ENCODE peak calls at places on chromosomes 4 and X, in seven cellular contexts. One of them, this sample, is unnamed.

GRCh38 chr4:8318509-8318908 is 49.0 kb downstream of the HTRA3 start:
- DNase-seq in hepatocyte: no peak
- DNase-seq in activated B cell treated with CpG ODN at 0.5 μM for 24 hours: no peak
- DNase-seq in lung: no peak
- DNase-seq in CD4-positive, alpha-beta T cell: no peak
- DNase-seq in SK-N-SH: no peak
- DNase-seq in fibroblast of lung: no peak
- DNase-seq in this sample: no peak

GRCh38 chrX:2819345-2820130 is 9.2 kb upstream of the GYG2 start:
- DNase-seq in hepatocyte: peak
- DNase-seq in activated B cell treated with CpG ODN at 0.5 μM for 24 hours: no peak
- DNase-seq in lung: no peak
- DNase-seq in CD4-positive, alpha-beta T cell: no peak
- DNase-seq in SK-N-SH: peak
- DNase-seq in fibroblast of lung: peak
- DNase-seq in this sample: peak

GRCh38 chr4:53089940-53090729 is 228.0 kb downstream of the RASL11B start:
- DNase-seq in hepatocyte: peak
- DNase-seq in activated B cell treated with CpG ODN at 0.5 μM for 24 hours: no peak
- DNase-seq in lung: no peak
- DNase-seq in CD4-positive, alpha-beta T cell: no peak
- DNase-seq in SK-N-SH: no peak
- DNase-seq in fibroblast of lung: peak
- DNase-seq in this sample: peak

GRCh38 chr4:31239886-31240285 is 519.7 kb downstream of the PCDH7 start:
- DNase-seq in hepatocyte: no peak
- DNase-seq in activated B cell treated with CpG ODN at 0.5 μM for 24 hours: no peak
- DNase-seq in lung: no peak
- DNase-seq in CD4-positive, alpha-beta T cell: no peak
- DNase-seq in SK-N-SH: no peak
- DNase-seq in fibroblast of lung: no peak
- DNase-seq in this sample: no peak

GRCh38 chr4:38768968-38769394 is 13.8 kb downstream of the TLR10 start:
- DNase-seq in hepatocyte: no peak
- DNase-seq in activated B cell treated with CpG ODN at 0.5 μM for 24 hours: no peak
- DNase-seq in lung: no peak
- DNase-seq in CD4-positive, alpha-beta T cell: no peak
- DNase-seq in SK-N-SH: no peak
- DNase-seq in fibroblast of lung: no peak
- DNase-seq in this sample: no peak

GRCh38 chrX:3678287-3678686 is 35.2 kb downstream of the PRKX start:
- DNase-seq in hepatocyte: no peak
- DNase-seq in activated B cell treated with CpG ODN at 0.5 μM for 24 hours: no peak
- DNase-seq in lung: no peak
- DNase-seq in CD4-positive, alpha-beta T cell: no peak
- DNase-seq in SK-N-SH: no peak
- DNase-seq in fibroblast of lung: no peak
- DNase-seq in this sample: no peak

GRCh38 chrX:29841750-29842149 is 373.6 kb upstream of the MAGEB2 start:
- DNase-seq in hepatocyte: no peak
- DNase-seq in activated B cell treated with CpG ODN at 0.5 μM for 24 hours: no peak
- DNase-seq in lung: no peak
- DNase-seq in CD4-positive, alpha-beta T cell: no peak
- DNase-seq in SK-N-SH: no peak
- DNase-seq in fibroblast of lung: no peak
- DNase-seq in this sample: no peak

GRCh38 chr4:170884965-170885583 is 795.3 kb upstream of the AADAT start:
- DNase-seq in hepatocyte: no peak
- DNase-seq in activated B cell treated with CpG ODN at 0.5 μM for 24 hours: no peak
- DNase-seq in lung: no peak
- DNase-seq in CD4-positive, alpha-beta T cell: no peak
- DNase-seq in SK-N-SH: no peak
- DNase-seq in fibroblast of lung: no peak
- DNase-seq in this sample: peak

GRCh38 chr4:128573781-128574508 is 235.6 kb upstream of the JADE1 start:
- DNase-seq in hepatocyte: peak
- DNase-seq in activated B cell treated with CpG ODN at 0.5 μM for 24 hours: no peak
- DNase-seq in lung: no peak
- DNase-seq in CD4-positive, alpha-beta T cell: no peak
- DNase-seq in SK-N-SH: no peak
- DNase-seq in fibroblast of lung: no peak
- DNase-seq in this sample: no peak

GRCh38 chrX:35726176-35726575 is 72.0 kb upstream of the MAGEB16 start:
- DNase-seq in hepatocyte: no peak
- DNase-seq in activated B cell treated with CpG ODN at 0.5 μM for 24 hours: no peak
- DNase-seq in lung: no peak
- DNase-seq in CD4-positive, alpha-beta T cell: no peak
- DNase-seq in SK-N-SH: no peak
- DNase-seq in fibroblast of lung: peak
- DNase-seq in this sample: peak
- TF ChIP-seq CTCF in hepatocyte: no peak
- TF ChIP-seq CTCF in activated B cell treated with CpG ODN at 0.5 μM for 24 hours: no peak
- TF ChIP-seq CTCF in lung: no peak
- TF ChIP-seq CTCF in CD4-positive, alpha-beta T cell: no peak
- TF ChIP-seq CTCF in SK-N-SH: peak
- TF ChIP-seq CTCF in fibroblast of lung: no peak
- TF ChIP-seq CTCF in this sample: peak

GRCh38 chr4:148154769-148155168 is 287.4 kb downstream of the NR3C2 start:
- DNase-seq in hepatocyte: no peak
- DNase-seq in activated B cell treated with CpG ODN at 0.5 μM for 24 hours: no peak
- DNase-seq in lung: no peak
- DNase-seq in CD4-positive, alpha-beta T cell: no peak
- DNase-seq in SK-N-SH: no peak
- DNase-seq in fibroblast of lung: no peak
- DNase-seq in this sample: no peak

GRCh38 chr4:148151797-148152196 is 290.4 kb downstream of the NR3C2 start:
- DNase-seq in hepatocyte: no peak
- DNase-seq in activated B cell treated with CpG ODN at 0.5 μM for 24 hours: no peak
- DNase-seq in lung: no peak
- DNase-seq in CD4-positive, alpha-beta T cell: no peak
- DNase-seq in SK-N-SH: no peak
- DNase-seq in fibroblast of lung: no peak
- DNase-seq in this sample: no peak

DNA sequence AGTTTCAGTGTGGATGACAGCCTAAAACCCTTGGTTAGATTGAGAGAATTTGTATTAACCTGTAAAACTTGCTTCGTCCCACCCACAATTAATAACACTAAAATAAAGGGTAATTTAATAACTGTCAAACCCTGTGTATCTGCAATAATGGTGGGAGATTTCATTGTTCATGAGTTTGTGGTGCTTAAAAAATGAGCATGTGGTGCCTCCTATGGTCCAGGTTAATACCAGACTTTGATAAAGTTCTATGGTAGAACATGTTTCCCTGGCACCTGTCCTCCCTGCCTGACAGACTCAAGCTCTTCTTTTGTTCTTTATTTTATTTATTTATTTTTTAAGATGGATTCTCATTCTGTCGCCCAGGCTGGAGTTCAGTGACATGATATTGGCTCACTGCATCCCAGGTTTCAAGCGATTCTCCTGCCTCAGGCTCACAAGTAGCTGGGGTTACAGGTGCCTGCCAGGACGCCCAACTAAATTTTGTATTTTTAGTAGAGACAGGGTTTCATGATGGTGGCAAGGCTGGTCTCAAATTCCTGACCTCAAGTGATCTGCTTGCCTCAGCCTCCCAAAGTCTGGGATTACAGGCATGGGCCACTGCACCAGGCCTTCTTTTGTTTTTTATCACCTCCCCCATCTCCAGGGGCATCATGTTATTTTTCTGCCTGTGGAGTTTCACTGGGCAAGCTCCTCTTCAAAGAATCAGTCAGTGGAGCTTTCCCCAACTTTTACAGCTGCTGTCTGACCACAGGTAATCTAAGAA is 289.2 kb downstream of the NR3C2 start:
- DNase-seq in hepatocyte: no peak
- DNase-seq in activated B cell treated with CpG ODN at 0.5 μM for 24 hours: no peak
- DNase-seq in lung: no peak
- DNase-seq in CD4-positive, alpha-beta T cell: no peak
- DNase-seq in SK-N-SH: no peak
- DNase-seq in fibroblast of lung: no peak
- DNase-seq in this sample: peak
- TF ChIP-seq CTCF in hepatocyte: no peak
- TF ChIP-seq CTCF in activated B cell treated with CpG ODN at 0.5 μM for 24 hours: no peak
- TF ChIP-seq CTCF in lung: no peak
- TF ChIP-seq CTCF in CD4-positive, alpha-beta T cell: no peak
- TF ChIP-seq CTCF in SK-N-SH: peak
- TF ChIP-seq CTCF in fibroblast of lung: peak
- TF ChIP-seq CTCF in this sample: peak

GRCh38 chrX:34275710-34276109 is 143.6 kb upstream of the FAM47A start:
- DNase-seq in hepatocyte: peak
- DNase-seq in activated B cell treated with CpG ODN at 0.5 μM for 24 hours: no peak
- DNase-seq in lung: no peak
- DNase-seq in CD4-positive, alpha-beta T cell: no peak
- DNase-seq in SK-N-SH: no peak
- DNase-seq in fibroblast of lung: no peak
- DNase-seq in this sample: peak
- TF ChIP-seq CTCF in hepatocyte: peak
- TF ChIP-seq CTCF in activated B cell treated with CpG ODN at 0.5 μM for 24 hours: no peak
- TF ChIP-seq CTCF in lung: no peak
- TF ChIP-seq CTCF in CD4-positive, alpha-beta T cell: no peak
- TF ChIP-seq CTCF in SK-N-SH: no peak
- TF ChIP-seq CTCF in fibroblast of lung: no peak
- TF ChIP-seq CTCF in this sample: peak

GRCh38 chr4:4383085-4383484 is 3.8 kb upstream of the NSG1 start:
- DNase-seq in hepatocyte: no peak
- DNase-seq in activated B cell treated with CpG ODN at 0.5 μM for 24 hours: no peak
- DNase-seq in lung: no peak
- DNase-seq in CD4-positive, alpha-beta T cell: no peak
- DNase-seq in SK-N-SH: no peak
- DNase-seq in fibroblast of lung: no peak
- DNase-seq in this sample: no peak

GRCh38 chr4:4385729-4386295 is 1.1 kb upstream of the NSG1 start:
- DNase-seq in hepatocyte: no peak
- DNase-seq in activated B cell treated with CpG ODN at 0.5 μM for 24 hours: no peak
- DNase-seq in lung: no peak
- DNase-seq in CD4-positive, alpha-beta T cell: no peak
- DNase-seq in SK-N-SH: no peak
- DNase-seq in fibroblast of lung: no peak
- DNase-seq in this sample: no peak

GRCh38 chr4:4386736-4387392 is at the start of gene NSG1:
- DNase-seq in hepatocyte: peak
- DNase-seq in activated B cell treated with CpG ODN at 0.5 μM for 24 hours: no peak
- DNase-seq in lung: no peak
- DNase-seq in CD4-positive, alpha-beta T cell: peak
- DNase-seq in SK-N-SH: no peak
- DNase-seq in fibroblast of lung: no peak
- DNase-seq in this sample: peak

GRCh38 chr4:4386296-4386735 is 586 bp upstream of the NSG1 start:
- DNase-seq in hepatocyte: peak
- DNase-seq in activated B cell treated with CpG ODN at 0.5 μM for 24 hours: no peak
- DNase-seq in lung: no peak
- DNase-seq in CD4-positive, alpha-beta T cell: no peak
- DNase-seq in SK-N-SH: peak
- DNase-seq in fibroblast of lung: no peak
- DNase-seq in this sample: no peak

DNA sequence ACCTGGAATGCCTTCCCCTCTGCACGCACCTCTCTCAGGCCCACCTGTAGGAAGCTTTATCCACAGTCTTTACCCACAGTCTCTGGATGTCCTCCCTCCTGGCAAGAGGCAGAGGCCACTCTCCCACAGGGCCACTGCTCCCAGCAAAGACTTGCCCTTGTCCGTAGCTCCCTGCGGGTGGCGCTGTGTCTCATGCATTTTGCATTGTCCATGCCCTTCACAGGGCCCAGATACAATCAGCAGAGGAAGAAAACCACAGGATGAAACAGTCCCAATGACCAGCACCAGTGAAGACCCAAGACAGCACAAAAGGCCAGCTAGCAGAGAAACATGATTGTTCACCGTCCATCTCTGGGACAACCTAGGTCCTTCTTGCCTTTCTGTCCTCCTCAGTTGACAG is 2.1 kb upstream of the NSG1 start:
- DNase-seq in hepatocyte: no peak
- DNase-seq in activated B cell treated with CpG ODN at 0.5 μM for 24 hours: no peak
- DNase-seq in lung: no peak
- DNase-seq in CD4-positive, alpha-beta T cell: no peak
- DNase-seq in SK-N-SH: peak
- DNase-seq in fibroblast of lung: no peak
- DNase-seq in this sample: peak
- TF ChIP-seq CTCF in hepatocyte: peak
- TF ChIP-seq CTCF in activated B cell treated with CpG ODN at 0.5 μM for 24 hours: no peak
- TF ChIP-seq CTCF in lung: no peak
- TF ChIP-seq CTCF in CD4-positive, alpha-beta T cell: peak
- TF ChIP-seq CTCF in SK-N-SH: peak
- TF ChIP-seq CTCF in fibroblast of lung: peak
- TF ChIP-seq CTCF in this sample: peak

DNA sequence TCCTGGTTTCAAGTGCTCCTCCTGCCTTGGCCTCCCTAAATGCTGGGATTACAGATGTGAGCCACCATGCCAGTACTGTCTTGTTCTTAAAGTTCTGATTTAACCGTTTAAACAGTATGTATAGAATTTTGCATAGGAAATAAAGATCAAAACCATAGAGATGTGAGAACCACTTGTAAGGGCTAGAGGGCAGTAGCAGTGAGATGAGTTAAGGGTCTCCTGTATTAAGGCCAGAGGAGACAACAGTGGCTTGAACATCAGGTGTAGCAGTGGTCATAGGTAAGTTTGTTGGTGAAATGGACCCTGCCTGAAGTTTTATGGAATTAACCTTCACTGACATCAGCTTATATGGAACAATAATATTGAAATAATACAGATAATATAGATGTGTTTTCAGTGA is 155.7 kb downstream of the SLC4A4 start:
- DNase-seq in hepatocyte: no peak
- DNase-seq in activated B cell treated with CpG ODN at 0.5 μM for 24 hours: no peak
- DNase-seq in lung: no peak
- DNase-seq in CD4-positive, alpha-beta T cell: no peak
- DNase-seq in SK-N-SH: no peak
- DNase-seq in fibroblast of lung: no peak
- DNase-seq in this sample: no peak
- TF ChIP-seq CTCF in hepatocyte: no peak
- TF ChIP-seq CTCF in activated B cell treated with CpG ODN at 0.5 μM for 24 hours: no peak
- TF ChIP-seq CTCF in lung: no peak
- TF ChIP-seq CTCF in CD4-positive, alpha-beta T cell: no peak
- TF ChIP-seq CTCF in SK-N-SH: no peak
- TF ChIP-seq CTCF in fibroblast of lung: no peak
- TF ChIP-seq CTCF in this sample: no peak

GRCh38 chrX:74614193-74614909 is at the start of gene RLIM:
- DNase-seq in hepatocyte: peak
- DNase-seq in activated B cell treated with CpG ODN at 0.5 μM for 24 hours: peak
- DNase-seq in lung: peak
- DNase-seq in CD4-positive, alpha-beta T cell: peak
- DNase-seq in SK-N-SH: peak
- DNase-seq in fibroblast of lung: peak
- DNase-seq in this sample: peak

GRCh38 chrX:74613350-74614192 is 853 bp downstream of the RLIM start:
- DNase-seq in hepatocyte: peak
- DNase-seq in activated B cell treated with CpG ODN at 0.5 μM for 24 hours: no peak
- DNase-seq in lung: no peak
- DNase-seq in CD4-positive, alpha-beta T cell: peak
- DNase-seq in SK-N-SH: peak
- DNase-seq in fibroblast of lung: peak
- DNase-seq in this sample: peak
- TF ChIP-seq CTCF in hepatocyte: no peak
- TF ChIP-seq CTCF in activated B cell treated with CpG ODN at 0.5 μM for 24 hours: no peak
- TF ChIP-seq CTCF in lung: no peak
- TF ChIP-seq CTCF in CD4-positive, alpha-beta T cell: no peak
- TF ChIP-seq CTCF in SK-N-SH: no peak
- TF ChIP-seq CTCF in fibroblast of lung: no peak
- TF ChIP-seq CTCF in this sample: no peak

GRCh38 chr4:80263541-80264351 is 2.7 kb upstream of the FGF5 start:
- DNase-seq in hepatocyte: no peak
- DNase-seq in activated B cell treated with CpG ODN at 0.5 μM for 24 hours: no peak
- DNase-seq in lung: no peak
- DNase-seq in CD4-positive, alpha-beta T cell: no peak
- DNase-seq in SK-N-SH: no peak
- DNase-seq in fibroblast of lung: no peak
- DNase-seq in this sample: no peak
- TF ChIP-seq CTCF in hepatocyte: no peak
- TF ChIP-seq CTCF in activated B cell treated with CpG ODN at 0.5 μM for 24 hours: no peak
- TF ChIP-seq CTCF in lung: no peak
- TF ChIP-seq CTCF in CD4-positive, alpha-beta T cell: no peak
- TF ChIP-seq CTCF in SK-N-SH: no peak
- TF ChIP-seq CTCF in fibroblast of lung: peak
- TF ChIP-seq CTCF in this sample: no peak

This sample was measured in MCF 10A.